ENCODE peak calls at places on chromosomes 3 and 15, in five cellular contexts. C is activated gamma-delta T cell treated with anti-CD3 and anti-CD28 coated beads, Interleukin-2, amount 50 U/mL, for 16 hours; I is HFFc6; E is stimulated activated CD8-positive, alpha-beta memory T cell treated with anti-CD3 and anti-CD28 coated beads, Interleukin-15, amount 100 ng/mL, for 24 hours; X is memory B cell. K is an unnamed sample.

GRCh38 chr3:167936010-167936409 is 159.7 kb downstream of the GOLIM4 start:
- DNase-seq in C (no peak), X (no peak), I (no peak), E (no peak), K (no peak)

GRCh38 chr15:56460046-56460445 is 4.9 kb downstream of the MNS1 start:
- DNase-seq in X (no peak), I (no peak), E (no peak), C (no peak), K (no peak)

GRCh38 chr3:45560270-45561020 is 34.1 kb upstream of the LIMD1 start:
- DNase-seq in E (no peak), I (no peak), X (no peak), C (no peak), K (no peak)

GRCh38 chr3:177721864-177722370 is 524.6 kb upstream of the TBL1XR1 start:
- DNase-seq in X (no peak), C (no peak), E (no peak), I (no peak), K (no peak)

GRCh38 chr3:13405614-13406013 is 14.5 kb downstream of the NUP210 start:
- DNase-seq in C (no peak), I (peak), E (no peak), X (no peak), K (no peak)

GRCh38 chr3:142987707-142988106 is 13.7 kb upstream of the U2SURP start:
- DNase-seq in E (no peak), C (no peak), I (no peak), X (no peak), K (no peak)

GRCh38 chr3:128461731-128462130 is 5.0 kb downstream of the DNAJB8 start:
- DNase-seq in E (no peak), X (no peak), I (no peak), C (no peak), K (no peak)

GRCh38 chr3:98695816-98696215 is 67.3 kb upstream of the ST3GAL6 start:
- DNase-seq in E (no peak), C (no peak), X (no peak), I (peak), K (no peak)

GRCh38 chr15:89820651-89821611 is 6.3 kb upstream of the ANPEP start:
- DNase-seq in E (no peak), X (no peak), C (no peak), I (peak), K (no peak)

GRCh38 chr3:128491900-128492352 is 1.1 kb downstream of the GATA2 start:
- DNase-seq in E (no peak), I (no peak), C (no peak), X (no peak), K (no peak)

GRCh38 chr3:34396288-34396687 is 597.9 kb downstream of the PDCD6IP start:
- DNase-seq in E (no peak), X (no peak), I (no peak), C (no peak), K (no peak)

GRCh38 chr3:49134471-49135265 is 1.8 kb upstream of the LAMB2 start:
- DNase-seq in I (no peak), E (no peak), C (no peak), X (no peak), K (no peak)

GRCh38 chr15:88894348-88894818 is 961 bp downstream of the HAPLN3 start:
- DNase-seq in I (no peak), E (peak), C (peak), X (peak), K (peak)

GRCh38 chr15:92521624-92522008 is 127.9 kb downstream of the ST8SIA2 start:
- DNase-seq in C (no peak), X (no peak), E (peak), I (peak), K (peak)

GRCh38 chr3:45978348-45978747 is 17.3 kb downstream of the FYCO1 start:
- DNase-seq in E (no peak), C (no peak), I (no peak), X (no peak), K (no peak)

GRCh38 chr3:196192036-196193001 is 18.9 kb downstream of the ZDHHC19 start:
- DNase-seq in I (no peak), C (peak), X (peak), E (no peak), K (no peak)

GRCh38 chr15:94119215-94119815 is 112.0 kb upstream of the MCTP2 start:
- DNase-seq in E (no peak), C (no peak), I (no peak), X (no peak), K (no peak)

GRCh38 chr3:178054505-178054904 is 481.7 kb upstream of the KCNMB2 start:
- DNase-seq in E (no peak), X (no peak), I (no peak), C (no peak), K (no peak)

GRCh38 chr3:188266581-188267274 is 112.8 kb downstream of the LPP start:
- DNase-seq in E (no peak), C (no peak), X (no peak), I (peak), K (no peak)

GRCh38 chr15:59138243-59138642 is 33.3 kb downstream of the CCNB2 start:
- DNase-seq in I (peak), X (peak), E (no peak), C (peak), K (peak)

GRCh38 chr15:75790631-75791336 is 52.5 kb upstream of the UBE2Q2 start:
- DNase-seq in I (no peak), X (no peak), E (no peak), C (no peak), K (no peak)

K was measured in GM18507.